ENCODE peak calls at places on chromosomes 4 and X, in nine cellular contexts. N is brain microvascular endothelial cell; A is mesendoderm; M is left ventricle myocardium inferior; Z is activated CD4-positive, CD25-positive, alpha-beta regulatory T cell; X is NCI-H1092; U is GM23338; E is lower leg skin; C is lung. P is an unnamed sample.
A peak's percentile ranks its signal among the peaks of the same experiment; 100 is the strongest.

GRCh38 chr4:93813092-93813491 is 15.5 kb upstream of the ATOH1 start:
- DNase-seq in N (no peak), A (no peak), M (no peak), Z (no peak), X (no peak), U (no peak), E (no peak), C (no peak), P (no peak)

GRCh38 chr4:67483868-67484602 is 61.3 kb downstream of the CENPC start:
- DNase-seq in N (peak; percentile 87), A (peak; percentile 83), M (no peak), Z (no peak), X (no peak), U (peak; percentile 46), E (no peak), C (no peak), P (no peak)

GRCh38 chr4:28654618-28655017 is 1794.0 kb downstream of the STIM2 start:
- DNase-seq in N (no peak), A (no peak), M (no peak), Z (no peak), X (no peak), U (no peak), E (no peak), C (no peak), P (no peak)

GRCh38 chr4:182856862-182857261 is 60.3 kb downstream of the DCTD start:
- DNase-seq in N (no peak), A (no peak), M (no peak), Z (no peak), X (no peak), U (no peak), E (no peak), C (no peak), P (no peak)

GRCh38 chr4:21649691-21650090 is 298.9 kb downstream of the KCNIP4 start:
- DNase-seq in N (no peak), A (no peak), M (no peak), Z (no peak), X (no peak), U (no peak), E (no peak), C (no peak), P (no peak)

GRCh38 chrX:105876658-105877057 is 54.3 kb downstream of the NRK start:
- DNase-seq in N (no peak), A (peak; percentile 34), M (no peak), Z (no peak), X (no peak), U (peak; percentile 50), E (no peak), C (no peak), P (peak; percentile 1)

GRCh38 chr4:183097251-183098079 is 1.6 kb upstream of the WWC2 start:
- DNase-seq in N (no peak), A (peak; percentile 88), M (peak; percentile 26), Z (no peak), X (no peak), U (peak; percentile 76), E (peak; percentile 86), C (no peak), P (no peak)

GRCh38 chr4:157304769-157305168 is 84.2 kb downstream of the GRIA2 start:
- DNase-seq in N (no peak), A (no peak), M (no peak), Z (no peak), X (no peak), U (no peak), E (no peak), C (no peak), P (no peak)

GRCh38 chrX:109886122-109886761 is 116.7 kb upstream of the TMEM164 start:
- DNase-seq in N (peak; percentile 38), A (peak; percentile 39), M (peak; percentile 15), Z (peak; percentile 2), X (peak; percentile 10), U (peak; percentile 58), E (no peak), C (no peak), P (peak; percentile 18)

GRCh38 chrX:9708923-9709553 is 56.6 kb downstream of the GPR143 start:
- DNase-seq in N (peak; percentile 41), A (peak; percentile 62), M (peak; percentile 64), Z (peak; percentile 55), X (peak; percentile 58), U (peak; percentile 73), E (peak; percentile 93), C (peak; percentile 77), P (peak; percentile 50)

GRCh38 chr4:90245837-90246236 is 118.6 kb downstream of the CCSER1 start:
- DNase-seq in N (no peak), A (no peak), M (no peak), Z (no peak), X (no peak), U (no peak), E (no peak), C (no peak), P (no peak)

GRCh38 chr4:38948551-38948950 is 80.9 kb downstream of the FAM114A1 start:
- DNase-seq in N (peak; percentile 86), A (peak; percentile 3), M (no peak), Z (no peak), X (no peak), U (no peak), E (no peak), C (no peak), P (no peak)

GRCh38 chr4:151567056-151567455 is 158.1 kb downstream of the FHIP1A start:
- DNase-seq in N (no peak), A (no peak), M (no peak), Z (no peak), X (no peak), U (no peak), E (no peak), C (no peak), P (no peak)

GRCh38 chr4:13627185-13627605 is 330 bp downstream of the BOD1L1 start:
- DNase-seq in N (no peak), A (peak; percentile 41), M (no peak), Z (no peak), X (no peak), U (peak; percentile 42), E (no peak), C (no peak), P (peak; percentile 6)

GRCh38 chr4:110156442-110156841 is 42.0 kb downstream of the ELOVL6 start:
- DNase-seq in N (no peak), A (no peak), M (no peak), Z (no peak), X (no peak), U (no peak), E (no peak), C (no peak), P (no peak)

GRCh38 chr4:139534287-139534950 is 21.6 kb downstream of the SETD7 start:
- DNase-seq in N (no peak), A (no peak), M (no peak), Z (no peak), X (no peak), U (no peak), E (no peak), C (no peak), P (no peak)

GRCh38 chr4:154686838-154687237 is 57.0 kb upstream of the LRAT start:
- DNase-seq in N (no peak), A (no peak), M (no peak), Z (no peak), X (no peak), U (no peak), E (no peak), C (no peak), P (no peak)

GRCh38 chr4:106809083-106809482 is 227.0 kb downstream of the DKK2 start:
- DNase-seq in N (peak; percentile 66), A (peak; percentile 71), M (no peak), Z (no peak), X (no peak), U (peak; percentile 35), E (no peak), C (no peak), P (no peak)

GRCh38 chr4:105619193-105619931 is 66.9 kb downstream of the ARHGEF38 start:
- DNase-seq in N (no peak), A (no peak), M (peak; percentile 68), Z (no peak), X (peak; percentile 90), U (no peak), E (no peak), C (peak; percentile 86), P (no peak)

GRCh38 chr4:20376070-20376469 is 124.4 kb downstream of the SLIT2 start:
- DNase-seq in N (no peak), A (no peak), M (no peak), Z (no peak), X (no peak), U (no peak), E (no peak), C (no peak), P (no peak)

GRCh38 chr4:108030332-108030731 is 40.6 kb downstream of the HADH start:
- DNase-seq in N (peak; percentile 78), A (peak; percentile 76), M (no peak), Z (peak; percentile 44), X (peak; percentile 12), U (peak; percentile 68), E (no peak), C (no peak), P (peak; percentile 4)

GRCh38 chrX:136268051-136269048 is 17.1 kb upstream of the MAP7D3 start:
- DNase-seq in N (no peak), A (peak; percentile 29), M (no peak), Z (peak; percentile 4), X (peak; percentile 4), U (peak; percentile 48), E (no peak), C (no peak), P (peak; percentile 37)

GRCh38 chr4:20528508-20528907 is 171.8 kb upstream of the PACRGL start:
- DNase-seq in N (no peak), A (no peak), M (no peak), Z (no peak), X (no peak), U (no peak), E (no peak), C (no peak), P (no peak)

GRCh38 chr4:158824425-158825274 is 55.8 kb downstream of the FNIP2 start:
- DNase-seq in N (peak; percentile 55), A (peak; percentile 60), M (no peak), Z (no peak), X (no peak), U (no peak), E (no peak), C (no peak), P (no peak)

GRCh38 chrX:1443496-1444075 is 9.1 kb downstream of the ASMTL start:
- DNase-seq in N (no peak), A (no peak), M (no peak), Z (no peak), X (no peak), U (no peak), E (peak; percentile 12), C (no peak), P (no peak)

GRCh38 chr4:111556861-111557260 is 588.4 kb upstream of the FAM241A start:
- DNase-seq in N (no peak), A (no peak), M (no peak), Z (no peak), X (no peak), U (no peak), E (no peak), C (no peak), P (no peak)

GRCh38 chr4:5784960-5785611 is 74.1 kb downstream of the EVC start:
- DNase-seq in N (no peak), A (peak; percentile 44), M (no peak), Z (no peak), X (no peak), U (peak; percentile 38), E (peak; percentile 73), C (no peak), P (no peak)

GRCh38 chr4:74546020-74546419 is 101.1 kb downstream of the AREG start:
- DNase-seq in N (no peak), A (no peak), M (no peak), Z (no peak), X (no peak), U (peak; percentile 45), E (no peak), C (no peak), P (no peak)

GRCh38 chr4:82362565-82362964 is 11.2 kb downstream of the HNRNPD start:
- DNase-seq in N (no peak), A (no peak), M (no peak), Z (no peak), X (no peak), U (no peak), E (no peak), C (no peak), P (no peak)